ENCODE peak calls at places on chromosomes 4 and X, in four cellular contexts. One of them, this sample, is unnamed.

GRCh38 chr4:11218692-11219091 is 210.0 kb downstream of the HS3ST1 start:
- DNase-seq in lower lobe of right lung: no peak
- DNase-seq in stomach: no peak
- DNase-seq in tibial nerve: no peak
- DNase-seq in this sample: no peak

GRCh38 chr4:1775731-1776500 is 17.2 kb upstream of the FGFR3 start:
- DNase-seq in tibial nerve: no peak
- DNase-seq in stomach: no peak
- DNase-seq in lower lobe of right lung: no peak
- DNase-seq in this sample: no peak

GRCh38 chrX:46257451-46257879 is 287.8 kb downstream of the ZNF674 start:
- DNase-seq in tibial nerve: no peak
- DNase-seq in stomach: no peak
- DNase-seq in lower lobe of right lung: no peak
- DNase-seq in this sample: no peak

GRCh38 chr4:186765673-186766546 is 42.3 kb upstream of the FAT1 start:
- DNase-seq in stomach: no peak
- DNase-seq in tibial nerve: no peak
- DNase-seq in lower lobe of right lung: no peak
- DNase-seq in this sample: no peak

GRCh38 chr4:79996950-79997349 is 76.1 kb downstream of the ANTXR2 start:
- DNase-seq in lower lobe of right lung: no peak
- DNase-seq in tibial nerve: no peak
- DNase-seq in stomach: no peak
- DNase-seq in this sample: no peak

GRCh38 chr4:73725499-73725898 is 14.9 kb upstream of the CXCL8 start:
- DNase-seq in stomach: no peak
- DNase-seq in lower lobe of right lung: no peak
- DNase-seq in tibial nerve: no peak
- DNase-seq in this sample: no peak

GRCh38 chrX:18983711-18984380 is at the start of gene PHKA2:
- DNase-seq in stomach: peak; percentile 53
- DNase-seq in lower lobe of right lung: peak; percentile 74
- DNase-seq in tibial nerve: peak; percentile 17
- DNase-seq in this sample: peak; percentile 54

GRCh38 chr4:155523358-155523757 is 143.3 kb upstream of the GUCY1A1 start:
- DNase-seq in stomach: no peak
- DNase-seq in lower lobe of right lung: no peak
- DNase-seq in tibial nerve: no peak
- DNase-seq in this sample: no peak

GRCh38 chr4:159764343-159764952 is 661.6 kb downstream of the RAPGEF2 start:
- DNase-seq in stomach: no peak
- DNase-seq in lower lobe of right lung: no peak
- DNase-seq in tibial nerve: peak; percentile 33
- DNase-seq in this sample: no peak

GRCh38 chr4:8281519-8282133 is 12.1 kb downstream of the HTRA3 start:
- DNase-seq in tibial nerve: peak; percentile 43
- DNase-seq in stomach: no peak
- DNase-seq in lower lobe of right lung: peak; percentile 59
- DNase-seq in this sample: peak; percentile 52

GRCh38 chrX:119871245-119871598 is 311 bp downstream of the RNF113A start:
- DNase-seq in tibial nerve: no peak
- DNase-seq in lower lobe of right lung: peak; percentile 46
- DNase-seq in stomach: no peak
- DNase-seq in this sample: peak; percentile 16

GRCh38 chr4:1208266-1208961 is 36.0 kb upstream of the SPON2 start:
- DNase-seq in stomach: no peak
- DNase-seq in tibial nerve: no peak
- DNase-seq in lower lobe of right lung: peak; percentile 51
- DNase-seq in this sample: peak; percentile 27

DNA sequence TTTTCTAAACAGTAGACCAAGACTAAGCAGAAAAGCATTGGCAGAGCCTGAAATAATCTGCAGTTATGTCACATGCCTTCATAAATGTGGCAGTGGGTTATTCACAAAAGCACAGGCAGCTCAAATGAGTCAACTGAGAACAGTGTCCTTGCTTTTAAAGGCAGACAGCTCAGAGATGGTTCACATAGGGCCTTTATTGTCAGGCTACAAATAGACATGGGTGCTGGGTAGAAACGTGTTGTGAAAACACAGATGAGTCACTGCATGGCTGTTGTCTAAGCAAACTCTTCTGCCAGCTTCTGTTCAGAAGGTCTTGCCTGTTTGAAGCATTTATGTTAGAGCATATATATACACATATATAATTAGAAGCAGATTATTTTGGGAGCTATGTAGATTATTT is 118.0 kb downstream of the SLC4A4 start:
- DNase-seq in lower lobe of right lung: no peak
- DNase-seq in stomach: no peak
- DNase-seq in tibial nerve: no peak
- DNase-seq in this sample: peak; percentile 43
- H3K27ac ChIP-seq in lower lobe of right lung: no peak overlapping the region
- H3K27ac ChIP-seq in stomach: no peak overlapping the region
- H3K27ac ChIP-seq in tibial nerve: no peak overlapping the region
- H3K27ac ChIP-seq in this sample: no peak overlapping the region

GRCh38 chr4:146255463-146255862 is 41.1 kb downstream of the REELD1 start:
- DNase-seq in stomach: no peak
- DNase-seq in tibial nerve: no peak
- DNase-seq in lower lobe of right lung: no peak
- DNase-seq in this sample: no peak
- TF ChIP-seq CTCF in stomach: no peak
- TF ChIP-seq CTCF in tibial nerve: no peak
- TF ChIP-seq CTCF in lower lobe of right lung: no peak
- TF ChIP-seq CTCF in this sample: no peak

GRCh38 chrX:72037601-72038000 is 94.1 kb downstream of the RTL5 start:
- DNase-seq in lower lobe of right lung: no peak
- DNase-seq in stomach: no peak
- DNase-seq in tibial nerve: no peak
- DNase-seq in this sample: peak; percentile 2
- H3K27ac ChIP-seq in lower lobe of right lung: no peak overlapping the region
- H3K27ac ChIP-seq in stomach: no peak overlapping the region
- H3K27ac ChIP-seq in tibial nerve: no peak overlapping the region
- H3K27ac ChIP-seq in this sample: no peak overlapping the region

DNA sequence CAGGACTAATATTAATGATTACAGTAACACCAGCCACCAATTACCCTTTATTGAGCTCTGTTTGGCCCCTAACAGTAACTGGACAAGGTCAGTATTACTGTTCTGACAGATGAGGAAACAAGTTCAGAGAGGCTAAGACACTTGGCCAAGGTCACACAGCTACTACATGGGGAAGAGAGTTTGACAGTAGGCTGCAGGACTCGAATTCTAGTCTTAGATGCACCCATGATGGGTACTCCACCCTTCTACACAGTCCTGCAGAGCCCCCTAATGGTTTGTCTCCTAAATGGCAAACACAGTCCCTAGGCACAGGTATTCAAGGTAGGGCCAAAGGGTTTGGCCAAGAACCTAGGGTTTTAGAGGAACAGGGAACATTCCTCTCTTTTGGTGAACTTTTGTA is 93.9 kb downstream of the NSUN7 start:
- DNase-seq in tibial nerve: no peak
- DNase-seq in stomach: no peak
- DNase-seq in lower lobe of right lung: no peak
- DNase-seq in this sample: no peak
- TF ChIP-seq CTCF in tibial nerve: no peak
- TF ChIP-seq CTCF in stomach: no peak
- TF ChIP-seq CTCF in lower lobe of right lung: no peak
- TF ChIP-seq CTCF in this sample: no peak

DNA sequence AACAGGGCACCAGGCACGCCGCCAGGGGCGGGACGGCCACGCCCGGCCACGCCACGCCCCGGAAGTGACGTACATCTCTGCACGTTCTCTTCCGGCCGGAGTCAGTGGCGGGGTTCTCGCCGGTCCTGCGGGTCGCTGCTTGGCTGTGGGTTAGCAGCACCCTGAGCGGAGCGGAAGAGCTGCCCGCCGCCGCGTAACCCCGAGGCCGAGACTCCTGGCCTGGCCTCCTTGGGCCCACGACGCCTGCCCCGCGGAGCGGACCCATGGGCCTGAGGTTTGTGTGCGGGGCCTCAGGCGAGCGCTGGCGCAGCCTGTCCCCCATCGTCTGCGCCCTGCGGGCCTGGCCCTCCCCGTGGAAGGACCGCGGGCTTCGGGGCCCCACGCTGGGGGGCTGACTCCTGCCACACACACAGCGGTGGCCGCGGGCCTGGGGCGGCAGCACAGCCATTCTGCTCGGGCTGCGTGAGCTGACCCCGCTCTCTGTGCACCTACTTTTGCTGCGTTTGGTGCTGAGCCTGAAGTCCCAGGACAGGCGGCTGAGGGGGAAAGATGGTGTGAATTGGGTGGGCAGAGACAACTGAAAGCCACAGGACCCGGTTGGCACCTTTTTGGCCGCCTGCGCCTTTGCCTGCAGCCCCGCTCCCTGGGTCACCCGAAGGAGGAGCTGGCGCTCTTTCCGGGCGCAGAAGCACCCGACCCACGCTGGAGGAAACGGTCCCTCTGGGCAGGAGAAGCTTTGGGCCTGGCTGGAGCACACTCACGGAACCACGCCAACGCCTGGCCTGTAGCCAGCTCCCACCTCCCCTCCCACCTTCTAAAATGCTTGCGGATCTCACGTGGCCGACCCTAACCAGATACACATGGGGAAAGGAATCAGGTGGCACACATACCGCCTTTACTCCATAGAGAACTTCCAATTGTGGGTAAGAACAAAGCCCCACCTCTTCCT is 28.1 kb downstream of the NOP14 start:
- DNase-seq in tibial nerve: peak; percentile 97
- DNase-seq in lower lobe of right lung: peak; percentile 96
- DNase-seq in stomach: peak; percentile 98
- DNase-seq in this sample: peak; percentile 97
- H3K27ac ChIP-seq in tibial nerve: peak overlapping the region; percentile 89
- H3K27ac ChIP-seq in lower lobe of right lung: peak overlapping the region; percentile 97
- H3K27ac ChIP-seq in stomach: peak overlapping the region; percentile 94
- H3K27ac ChIP-seq in this sample: peak overlapping the region; percentile 84

DNA sequence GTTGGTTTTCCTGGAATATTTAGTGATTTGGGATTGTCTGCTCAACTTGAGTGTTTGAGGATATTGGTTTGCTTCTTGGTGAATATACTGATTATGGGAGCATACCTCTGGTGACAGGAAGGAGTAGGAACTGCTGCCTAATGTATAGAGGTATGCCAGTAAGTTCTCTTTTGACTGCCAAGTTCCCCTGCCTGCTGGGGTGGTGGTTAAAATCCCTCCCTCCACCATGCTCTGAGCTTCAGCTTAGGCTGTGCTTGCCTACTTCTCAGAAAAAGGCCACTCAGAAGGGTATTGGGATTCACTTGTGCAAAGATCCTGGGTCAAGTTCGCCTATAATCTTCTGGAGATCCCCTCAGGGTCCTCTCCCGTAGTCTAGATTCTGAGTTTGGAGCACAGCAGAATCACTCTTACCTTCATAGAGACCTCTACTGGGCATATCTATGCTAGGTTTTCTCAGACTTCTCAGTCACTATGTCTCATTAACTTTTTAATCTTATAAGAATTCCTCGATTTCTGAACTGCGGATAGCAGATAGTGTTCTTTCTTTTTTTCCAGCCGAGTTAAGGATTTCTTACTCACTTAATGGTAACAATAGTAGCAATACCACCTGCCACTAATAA is 44.7 kb upstream of the DCK start:
- DNase-seq in tibial nerve: no peak
- DNase-seq in lower lobe of right lung: no peak
- DNase-seq in stomach: no peak
- DNase-seq in this sample: no peak
- TF ChIP-seq CTCF in tibial nerve: no peak
- TF ChIP-seq CTCF in lower lobe of right lung: no peak
- TF ChIP-seq CTCF in stomach: no peak
- TF ChIP-seq CTCF in this sample: no peak